ENCODE peak calls at places on chromosome 12, in ten cellular contexts. K is stomach, S is prostate gland, J is suprapubic skin, G is endothelial cell of umbilical vein, Z is breast epithelium, Y is H1, D is GM23338, N is SK-N-SH, M is GM12891. U is an unnamed sample.

GRCh38 chr12:119684730-119685129 is 16.8 kb downstream of the PRKAB1 start:
- DNase-seq in K (no peak), S (no peak), J (no peak), G (no peak), Z (no peak), Y (no peak), D (no peak), N (no peak), M (no peak), U (no peak)

GRCh38 chr12:104630230-104630670 is 173.5 kb downstream of the CHST11 start:
- DNase-seq in K (no peak), S (no peak), J (no peak), G (no peak), Z (no peak), Y (no peak), D (peak; percentile 28), N (no peak), M (no peak), U (no peak)

GRCh38 chr12:57738142-57738474 is 434 bp downstream of the AGAP2 start:
- DNase-seq in K (no peak), S (no peak), J (no peak), G (no peak), Z (no peak), Y (no peak), D (no peak), N (no peak), M (no peak), U (no peak)

GRCh38 chr12:107801150-107801549 is 26.6 kb downstream of the ASCL4 start:
- DNase-seq in K (no peak), S (no peak), J (no peak), G (no peak), Z (no peak), Y (no peak), D (no peak), N (no peak), M (no peak), U (no peak)

GRCh38 chr12:89947437-89948265 is 239.0 kb upstream of the ATP2B1 start:
- DNase-seq in K (no peak), S (no peak), J (no peak), G (peak; percentile 96), Z (no peak), Y (no peak), D (peak; percentile 13), N (no peak), M (no peak), U (no peak)

GRCh38 chr12:96404683-96405082 is 4.4 kb upstream of the CDK17 start:
- DNase-seq in K (no peak), S (no peak), J (no peak), G (no peak), Z (no peak), Y (no peak), D (no peak), N (no peak), M (no peak), U (no peak)

GRCh38 chr12:86741531-86741930 is 485.3 kb upstream of the MGAT4C start:
- DNase-seq in K (no peak), S (no peak), J (no peak), G (no peak), Z (no peak), Y (no peak), D (no peak), N (no peak), M (no peak), U (no peak)

GRCh38 chr12:11595080-11595479 is 54.4 kb upstream of the ETV6 start:
- DNase-seq in K (no peak), S (no peak), J (no peak), G (no peak), Z (no peak), Y (no peak), D (no peak), N (no peak), M (no peak), U (no peak)

GRCh38 chr12:18135086-18135485 is 45.1 kb upstream of the RERGL start:
- DNase-seq in K (no peak), S (no peak), J (no peak), G (no peak), Z (no peak), Y (no peak), D (no peak), N (no peak), M (no peak), U (no peak)

GRCh38 chr12:63916561-63917476 is 72.3 kb downstream of the SRGAP1 start:
- DNase-seq in K (no peak), S (no peak), J (no peak), G (peak; percentile 90), Z (no peak), Y (no peak), D (no peak), N (no peak), M (no peak), U (no peak)

GRCh38 chr12:53219116-53219955 is 12.3 kb upstream of the ITGB7 start:
- DNase-seq in K (no peak), S (no peak), J (no peak), G (peak; percentile 58), Z (no peak), Y (no peak), D (no peak), N (no peak), M (peak; percentile 60), U (peak; percentile 63)
- TF ChIP-seq POLR2AphosphoS5 in K (no peak), S (no peak), J (no peak), G (no peak), Z (no peak), Y (no peak), D (no peak), N (no peak), M (no peak), U (peak; percentile 33)

GRCh38 chr12:19783547-19784444 is 344.5 kb downstream of the AEBP2 start:
- DNase-seq in K (no peak), S (no peak), J (no peak), G (no peak), Z (no peak), Y (no peak), D (peak; percentile 44), N (no peak), M (no peak), U (no peak)
- TF ChIP-seq POLR2AphosphoS5 in K (no peak), S (no peak), J (no peak), G (no peak), Z (no peak), Y (no peak), D (no peak), N (no peak), M (no peak), U (no peak)

GRCh38 chr12:55722948-55723347 is 2.8 kb downstream of the RDH5 start:
- DNase-seq in K (no peak), S (no peak), J (peak; percentile 54), G (no peak), Z (no peak), Y (no peak), D (no peak), N (no peak), M (no peak), U (no peak)

GRCh38 chr12:55723516-55724225 is 3.5 kb downstream of the RDH5 start:
- DNase-seq in K (no peak), S (no peak), J (peak; percentile 63), G (no peak), Z (no peak), Y (no peak), D (no peak), N (no peak), M (no peak), U (no peak)

GRCh38 chr12:55724940-55725309 is 3.9 kb downstream of the CD63 start:
- DNase-seq in K (no peak), S (no peak), J (peak; percentile 59), G (no peak), Z (no peak), Y (no peak), D (no peak), N (no peak), M (no peak), U (no peak)

GRCh38 chr12:55725556-55725955 is 3.3 kb downstream of the CD63 start:
- DNase-seq in K (no peak), S (no peak), J (peak; percentile 44), G (no peak), Z (no peak), Y (no peak), D (no peak), N (no peak), M (no peak), U (no peak)

GRCh38 chr12:55724226-55724939 is 4.2 kb downstream of the RDH5 start:
- DNase-seq in K (peak; percentile 76), S (peak; percentile 51), J (peak; percentile 84), G (peak; percentile 62), Z (peak; percentile 73), Y (no peak), D (peak; percentile 83), N (peak; percentile 71), M (no peak), U (no peak)
- TF ChIP-seq POLR2AphosphoS5 in K (no peak), S (peak; percentile 7), J (no peak), G (peak; percentile 15), Z (no peak), Y (no peak), D (no peak), N (no peak), M (no peak), U (peak; percentile 68)

GRCh38 chr12:15591811-15592210 is 197.4 kb downstream of the EPS8 start:
- DNase-seq in K (no peak), S (no peak), J (no peak), G (no peak), Z (no peak), Y (no peak), D (no peak), N (no peak), M (no peak), U (no peak)

GRCh38 chr12:15589328-15590032 is 199.7 kb downstream of the EPS8 start:
- DNase-seq in K (no peak), S (no peak), J (no peak), G (no peak), Z (no peak), Y (no peak), D (no peak), N (no peak), M (no peak), U (no peak)

GRCh38 chr12:15592934-15593333 is 196.3 kb downstream of the EPS8 start:
- DNase-seq in K (no peak), S (no peak), J (no peak), G (peak; percentile 52), Z (no peak), Y (no peak), D (no peak), N (no peak), M (no peak), U (no peak)

GRCh38 chr12:15584366-15585041 is 204.7 kb downstream of the EPS8 start:
- DNase-seq in K (no peak), S (peak; percentile 17), J (no peak), G (peak; percentile 52), Z (no peak), Y (no peak), D (peak; percentile 74), N (peak; percentile 5), M (no peak), U (no peak)

DNA sequence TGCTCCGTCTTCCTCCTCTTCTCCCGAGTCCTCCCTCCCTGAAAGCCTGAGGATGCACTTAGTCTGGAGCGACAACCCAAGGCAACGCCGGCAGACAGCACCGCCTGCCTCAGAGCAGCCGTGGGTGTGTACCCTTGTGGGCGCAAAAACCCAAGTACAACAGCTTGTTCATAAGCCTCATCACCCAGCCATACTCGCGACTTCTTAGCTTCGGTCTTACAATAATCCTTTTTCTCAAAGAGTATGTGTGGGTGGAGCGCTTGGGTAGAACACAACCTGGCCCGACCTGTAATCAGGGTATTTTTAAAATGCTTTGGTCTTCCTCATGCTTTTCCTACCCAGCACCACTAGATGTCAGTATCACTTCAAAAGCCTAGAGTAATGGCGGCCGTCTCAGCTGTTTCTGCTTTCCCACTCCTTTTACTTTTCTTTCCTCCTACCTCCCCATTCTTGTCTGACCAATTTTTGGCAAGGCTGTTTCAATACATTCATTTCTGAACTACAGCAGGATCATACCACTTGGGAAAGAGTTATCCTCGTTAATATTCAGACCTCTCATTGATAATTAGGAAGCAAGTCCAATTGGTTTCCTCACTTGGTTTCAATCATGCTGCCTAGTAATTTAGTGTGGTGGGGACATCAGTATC is 198.9 kb downstream of the EPS8 start:
- DNase-seq in K (peak; percentile 53), S (peak; percentile 51), J (peak; percentile 65), G (peak; percentile 70), Z (peak; percentile 39), Y (peak; percentile 9), D (peak; percentile 85), N (peak; percentile 67), M (peak; percentile 23), U (peak; percentile 21)
- TF ChIP-seq POLR2AphosphoS5 in K (no peak), S (peak; percentile 46), J (no peak), G (no peak), Z (peak; percentile 10), Y (no peak), D (no peak), N (no peak), M (no peak), U (no peak)